ENCODE peak calls at places on chromosomes 4 and X, in six cellular contexts. H is T-cell, E is left lung, Q is trophoblast cell, A is KG1, C is NCI-H1092. L is an unnamed sample.

GRCh38 chr4:137367608-137368007 is 164.7 kb downstream of the PCDH18 start:
- DNase-seq in A (no peak), Q (no peak), E (no peak), H (no peak), C (no peak), L (no peak)

GRCh38 chr4:155143512-155143911 is 64.9 kb upstream of the NPY2R start:
- DNase-seq in H (no peak), Q (no peak), A (no peak), E (no peak), C (no peak), L (no peak)

GRCh38 chr4:109682875-109683274 is 20.4 kb downstream of the CASP6 start:
- DNase-seq in C (no peak), H (no peak), Q (no peak), E (no peak), A (no peak), L (no peak)

GRCh38 chr4:114659386-114660008 is 60.9 kb downstream of the UGT8 start:
- DNase-seq in Q (peak; percentile 44), E (no peak), C (peak; percentile 59), A (peak; percentile 27), H (peak; percentile 10), L (peak; percentile 38)

GRCh38 chr4:13966241-13967195 is 339.0 kb upstream of the BOD1L1 start:
- DNase-seq in A (no peak), Q (no peak), C (no peak), E (no peak), H (no peak), L (no peak)

GRCh38 chrX:148310402-148311200 is 189.8 kb upstream of the AFF2 start:
- DNase-seq in A (peak; percentile 46), E (no peak), C (no peak), H (peak; percentile 53), Q (no peak), L (no peak)

GRCh38 chr4:164614999-164615398 is 138.9 kb upstream of the SMIM31 start:
- DNase-seq in E (no peak), H (no peak), C (no peak), A (no peak), Q (no peak), L (no peak)

GRCh38 chrX:25072247-25072646 is 56.5 kb upstream of the ARX start:
- DNase-seq in C (no peak), E (no peak), A (no peak), Q (no peak), H (no peak), L (peak; percentile 35)

GRCh38 chr4:56649445-56650258 is 31.4 kb downstream of the HOPX start:
- DNase-seq in C (no peak), A (no peak), Q (no peak), H (no peak), E (no peak), L (no peak)

GRCh38 chr4:677431-678293 is 3.3 kb downstream of the MYL5 start:
- DNase-seq in H (no peak), C (no peak), E (peak; percentile 81), Q (peak; percentile 73), A (no peak), L (no peak)

GRCh38 chr4:56276547-56276946 is 110.7 kb downstream of the AASDH start:
- DNase-seq in E (no peak), C (no peak), A (no peak), Q (peak; percentile 55), H (no peak), L (no peak)

GRCh38 chr4:177369372-177369771 is 59.7 kb downstream of the NEIL3 start:
- DNase-seq in Q (no peak), H (no peak), C (no peak), A (no peak), E (no peak), L (no peak)

GRCh38 chr4:77232653-77233052 is 75.6 kb downstream of the CCNG2 start:
- DNase-seq in E (no peak), C (no peak), Q (peak; percentile 40), A (no peak), H (no peak), L (no peak)

GRCh38 chr4:66430856-66431255 is 760.6 kb upstream of the EPHA5 start:
- DNase-seq in Q (peak; percentile 0), C (no peak), A (no peak), H (no peak), E (no peak), L (no peak)

GRCh38 chr4:140296871-140297570 is 76.4 kb upstream of the SCOC start:
- DNase-seq in E (no peak), C (peak; percentile 58), A (no peak), H (no peak), Q (no peak), L (no peak)

GRCh38 chr4:42104521-42104920 is 47.9 kb downstream of the BEND4 start:
- DNase-seq in C (no peak), A (no peak), E (no peak), Q (no peak), H (no peak), L (no peak)

GRCh38 chrX:110944793-110945466 is 149.3 kb upstream of the CHRDL1 start:
- DNase-seq in Q (peak; percentile 61), A (no peak), H (no peak), C (no peak), E (no peak), L (no peak)

GRCh38 chr4:27123050-27123768 is 262.6 kb downstream of the STIM2 start:
- DNase-seq in Q (no peak), H (no peak), C (no peak), E (no peak), A (no peak), L (no peak)

GRCh38 chrX:12814434-12814833 is 23.2 kb downstream of the PRPS2 start:
- DNase-seq in C (no peak), H (peak; percentile 31), Q (peak; percentile 6), A (no peak), E (no peak), L (no peak)

GRCh38 chr4:139454111-139454600 is at the start of gene RAB33B:
- DNase-seq in Q (no peak), E (no peak), C (no peak), H (no peak), A (no peak), L (no peak)